ENCODE peak calls at places on chromosome 14, in four cellular contexts. S is GM23248, F is neural progenitor cell, W is astrocyte. G is an unnamed sample.
A peak's percentile ranks its signal among the peaks of the same experiment; 100 is the strongest.

GRCh38 chr14:91501951-91502930 is 7.9 kb downstream of the PPP4R3A start:
- DNase-seq in S (no peak), F (no peak), W (no peak), G (no peak)

GRCh38 chr14:63277784-63278183 is 41.0 kb downstream of the GPHB5 start:
- DNase-seq in S (no peak), F (no peak), W (no peak), G (no peak)

GRCh38 chr14:64763089-64763782 is 59.0 kb downstream of the PLEKHG3 start:
- DNase-seq in S (no peak), F (no peak), W (no peak), G (no peak)

GRCh38 chr14:92734618-92735017 is 13.8 kb downstream of the LGMN start:
- DNase-seq in S (no peak), F (no peak), W (no peak), G (no peak)

GRCh38 chr14:66624319-66624937 is 116.5 kb downstream of the GPHN start:
- DNase-seq in S (peak; percentile 77), F (peak; percentile 79), W (peak; percentile 36), G (peak; percentile 73)

GRCh38 chr14:99282261-99283050 is 10.5 kb upstream of the BCL11B start:
- DNase-seq in S (no peak), F (no peak), W (no peak), G (no peak)

GRCh38 chr14:39229222-39229543 is 4.5 kb upstream of the MIA2 start:
- DNase-seq in S (peak; percentile 83), F (no peak), W (no peak), G (no peak)

GRCh38 chr14:99684356-99684952 is 356 bp downstream of the CYP46A1 start:
- DNase-seq in S (no peak), F (no peak), W (no peak), G (peak; percentile 50)

GRCh38 chr14:32478027-32478426 is 148.9 kb downstream of the AKAP6 start:
- DNase-seq in S (peak; percentile 70), F (no peak), W (peak; percentile 40), G (no peak)

GRCh38 chr14:38339704-38340103 is 83.8 kb upstream of the CLEC14A start:
- DNase-seq in S (peak; percentile 89), F (no peak), W (peak; percentile 66), G (peak; percentile 49)

GRCh38 chr14:74444866-74445265 is 18.9 kb upstream of the SYNDIG1L start:
- DNase-seq in S (no peak), F (no peak), W (no peak), G (no peak)

GRCh38 chr14:64510825-64511679 is 6.5 kb downstream of the ZBTB1 start:
- DNase-seq in S (peak; percentile 81), F (peak; percentile 80), W (peak; percentile 35), G (peak; percentile 89)

GRCh38 chr14:101475468-101476257 is 85.6 kb upstream of the DIO3 start:
- DNase-seq in S (peak; percentile 87), F (no peak), W (peak; percentile 66), G (peak; percentile 81)

GRCh38 chr14:25909361-25909760 is 688.5 kb downstream of the NOVA1 start:
- DNase-seq in S (no peak), F (no peak), W (no peak), G (no peak)

GRCh38 chr14:74140374-74140850 is 55.7 kb downstream of the LIN52 start:
- DNase-seq in S (peak; percentile 2), F (peak; percentile 49), W (no peak), G (no peak)

GRCh38 chr14:24351517-24351916 is 11.7 kb upstream of the RIPK3 start:
- DNase-seq in S (peak; percentile 89), F (no peak), W (no peak), G (peak; percentile 77)

GRCh38 chr14:102824832-102825231 is 47.6 kb downstream of the TRAF3 start:
- DNase-seq in S (peak; percentile 75), F (no peak), W (peak; percentile 74), G (peak; percentile 33)

GRCh38 chr14:103033744-103034143 is 23.6 kb downstream of the CDC42BPB start:
- DNase-seq in S (no peak), F (no peak), W (no peak), G (no peak)

GRCh38 chr14:103281496-103282231 is 52.4 kb upstream of the EIF5 start:
- DNase-seq in S (peak; percentile 82), F (peak; percentile 48), W (peak; percentile 20), G (peak; percentile 73)

GRCh38 chr14:57574617-57575288 is 81.1 kb upstream of the CCDC198 start:
- DNase-seq in S (no peak), F (no peak), W (no peak), G (no peak)

GRCh38 chr14:98926802-98927201 is 345.2 kb downstream of the BCL11B start:
- DNase-seq in S (peak; percentile 33), F (no peak), W (peak; percentile 23), G (no peak)

GRCh38 chr14:100855256-100855930 is 29.5 kb downstream of the MEG3 start:
- DNase-seq in S (no peak), F (no peak), W (no peak), G (no peak)

DNA sequence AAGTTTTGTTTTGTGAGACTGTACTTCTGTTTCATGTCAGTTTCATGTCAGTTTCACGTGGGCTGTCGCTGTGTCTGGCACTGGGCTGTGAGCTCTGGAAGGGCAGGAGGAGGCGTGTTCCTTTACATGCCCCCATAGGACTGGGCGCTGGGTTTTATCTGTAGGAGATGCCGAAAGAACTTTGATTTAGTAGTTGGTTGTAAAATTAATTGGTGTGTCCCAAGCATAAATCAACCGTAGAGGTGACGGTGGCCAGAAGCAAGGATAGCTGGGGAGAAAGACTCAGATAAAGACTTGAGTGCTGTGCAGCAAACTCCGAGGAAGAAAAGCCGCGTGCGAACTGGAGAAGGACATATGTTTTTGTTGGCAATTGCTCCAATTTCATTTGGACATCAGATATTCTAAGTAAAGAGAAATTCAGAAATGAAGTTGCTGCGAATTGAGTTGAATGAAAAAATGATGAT is 182.5 kb downstream of the VRK1 start:
- DNase-seq in S (no peak), F (no peak), W (no peak), G (no peak)
- H3K4me3 ChIP-seq in S (no peak overlapping the region), F (no peak overlapping the region), W (no peak overlapping the region), G (no peak overlapping the region)

GRCh38 chr14:61644185-61644584 is 51.1 kb upstream of the HIF1A start:
- DNase-seq in S (no peak), F (no peak), W (no peak), G (no peak)

GRCh38 chr14:61643546-61643945 is 51.8 kb upstream of the HIF1A start:
- DNase-seq in S (peak; percentile 91), F (no peak), W (peak; percentile 44), G (peak; percentile 78)

GRCh38 chr14:61644834-61645233 is 50.5 kb upstream of the HIF1A start:
- DNase-seq in S (peak; percentile 20), F (peak; percentile 66), W (no peak), G (peak; percentile 51)

GRCh38 chr14:61646366-61647101 is 48.8 kb upstream of the HIF1A start:
- DNase-seq in S (peak; percentile 56), F (no peak), W (no peak), G (peak; percentile 52)

DNA sequence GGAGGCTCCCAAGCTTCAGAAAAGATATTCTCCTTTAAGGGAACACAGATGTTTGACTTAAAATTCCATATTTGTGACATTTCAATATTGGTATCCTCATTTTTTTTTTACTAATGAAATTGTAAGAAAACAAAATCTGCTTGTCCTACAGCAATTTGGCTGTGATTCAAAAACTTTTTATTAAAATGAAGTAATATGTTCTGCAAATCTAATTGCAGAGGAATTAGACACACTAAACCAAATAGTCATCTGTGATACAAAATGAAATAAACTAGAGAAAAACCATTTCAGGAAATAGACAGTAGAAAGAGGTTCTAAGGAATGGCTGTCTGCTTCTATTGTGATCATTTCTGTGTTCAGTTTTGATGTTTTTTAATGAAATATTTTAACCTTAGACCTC is 50.1 kb upstream of the HIF1A start:
- DNase-seq in S (no peak), F (no peak), W (no peak), G (no peak)
- H3K9ac ChIP-seq in S (no peak overlapping the region), F (no peak overlapping the region), W (no peak overlapping the region), G (no peak overlapping the region)

GRCh38 chr14:71629765-71630502 is 302.3 kb upstream of the RGS6 start:
- DNase-seq in S (peak; percentile 39), F (no peak), W (no peak), G (peak; percentile 58)
- H3K4me3 ChIP-seq in S (no peak overlapping the region), F (no peak overlapping the region), W (no peak overlapping the region), G (no peak overlapping the region)

DNA sequence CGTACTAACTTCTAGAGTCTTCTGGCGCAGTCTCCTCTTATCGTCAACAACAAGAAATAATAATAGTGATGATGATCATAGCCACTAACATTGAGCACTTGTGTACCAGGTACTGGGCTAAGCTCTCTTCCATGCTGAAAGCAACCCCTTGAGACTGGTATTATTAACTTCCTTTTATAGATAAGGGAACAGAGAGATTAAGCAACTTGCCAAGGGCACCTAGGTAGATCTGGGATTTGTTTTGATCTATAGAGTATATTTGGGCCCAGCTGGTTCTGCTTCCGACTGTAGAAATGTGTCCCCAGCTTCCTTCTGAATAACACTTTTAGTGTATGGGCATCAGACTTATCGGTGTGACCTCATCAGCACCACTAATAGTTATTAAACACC is 1.1 kb upstream of the ZNF219 start:
- DNase-seq in S (no peak), F (no peak), W (no peak), G (no peak)
- H3K9ac ChIP-seq in S (peak overlapping the region; percentile 60), F (no peak overlapping the region), W (no peak overlapping the region), G (peak overlapping the region; percentile 90)

GRCh38 chr14:105487449-105487985 is 831 bp downstream of the CRIP1 start:
- DNase-seq in S (no peak), F (peak; percentile 58), W (no peak), G (no peak)
- H3K4me3 ChIP-seq in S (peak overlapping the region; percentile 23), F (peak overlapping the region; percentile 42), W (no peak overlapping the region), G (no peak overlapping the region)

DNA sequence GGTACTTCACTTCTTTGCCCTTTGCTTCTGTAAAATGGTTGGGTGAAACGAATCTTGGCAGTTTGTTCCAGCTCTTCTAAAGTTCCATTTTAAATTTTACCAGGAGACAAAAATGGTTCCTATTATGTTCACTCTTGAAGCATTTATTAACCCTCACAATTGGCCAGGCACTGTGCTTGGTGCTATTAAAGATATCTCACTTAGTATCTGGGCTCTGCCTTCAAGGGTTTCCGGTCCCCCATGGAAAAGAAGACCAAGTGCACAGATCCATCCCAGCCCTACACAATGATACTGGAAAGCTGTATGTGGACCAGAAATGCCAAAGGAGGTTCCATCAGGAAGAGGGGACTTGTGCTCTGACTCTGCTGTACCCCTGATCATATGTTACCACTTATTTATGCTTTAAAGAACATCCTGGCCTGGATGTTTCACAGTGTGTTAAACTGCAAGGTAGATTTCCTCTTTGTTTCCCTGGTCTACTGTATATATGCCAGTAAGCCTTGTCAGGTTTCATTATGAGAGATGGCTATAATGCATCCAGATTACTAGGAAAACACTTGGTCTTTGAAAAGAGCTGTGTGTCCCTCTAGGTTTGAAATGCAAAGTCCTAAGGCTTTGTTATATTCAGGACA is 154.8 kb downstream of the PRKCH start:
- DNase-seq in S (peak; percentile 9), F (no peak), W (no peak), G (no peak)
- H3K9ac ChIP-seq in S (peak overlapping the region; percentile 74), F (no peak overlapping the region), W (peak overlapping the region; percentile 60), G (peak overlapping the region; percentile 75)

DNA sequence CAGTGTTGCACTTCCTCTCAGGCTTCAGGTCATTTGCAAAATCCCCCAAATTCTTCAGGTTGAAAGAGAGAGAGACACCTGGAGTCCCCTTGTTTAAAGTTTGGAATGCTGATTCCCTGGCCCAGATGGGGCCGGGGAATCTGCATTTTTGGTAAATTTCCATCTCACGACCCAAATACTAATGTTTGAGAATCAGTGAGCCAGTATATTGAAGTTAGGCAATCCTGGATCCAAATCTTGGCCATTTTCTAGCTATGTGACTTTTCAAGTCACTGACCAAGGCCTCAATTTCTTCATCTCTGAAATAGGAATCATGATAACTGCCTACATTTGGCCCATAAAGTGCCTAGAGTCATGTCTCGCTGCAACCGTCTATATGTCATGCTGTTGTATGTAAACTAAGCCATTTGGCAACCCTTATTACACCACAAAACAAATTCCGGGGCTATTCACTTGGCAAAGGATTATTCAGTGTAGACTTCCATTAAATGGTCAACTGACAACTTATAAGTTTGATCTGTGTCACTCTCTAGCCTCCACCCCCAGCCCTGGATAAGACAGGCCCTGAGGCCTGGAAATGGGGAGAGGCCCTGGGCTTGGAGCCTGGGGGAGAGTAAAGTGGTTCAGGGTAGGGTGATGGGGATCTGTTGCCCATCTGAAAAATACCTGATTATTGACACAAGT is 3.7 kb upstream of the ZFP36L1 start:
- DNase-seq in S (peak; percentile 31), F (no peak), W (no peak), G (no peak)
- H3K4me3 ChIP-seq in S (peak overlapping the region; percentile 80), F (peak overlapping the region; percentile 94), W (peak overlapping the region; percentile 60), G (peak overlapping the region; percentile 85)

G was measured in adipocyte.